ENCODE peak calls at places on chromosomes 16 and 17, in eight cellular contexts. G, R, K, N, P, D, F and W are unnamed samples.

GRCh38 chr16:80936410-80936809 is 70.3 kb downstream of the CMC2 start:
- DNase-seq in G (peak; percentile 78), R (no peak), K (no peak), N (peak; percentile 63), P (no peak), D (peak; percentile 39), F (no peak), W (peak; percentile 32)

GRCh38 chr16:2752850-2753522 is 548 bp downstream of the SRRM2 start:
- DNase-seq in G (peak; percentile 87), R (peak; percentile 87), K (peak; percentile 41), N (peak; percentile 66), P (peak; percentile 88), D (peak; percentile 79), F (peak; percentile 89), W (peak; percentile 74)

GRCh38 chr16:19137201-19137601 is 23.4 kb downstream of the ITPRIPL2 start:
- DNase-seq in G (no peak), R (no peak), K (no peak), N (peak; percentile 30), P (no peak), D (peak; percentile 61), F (no peak), W (peak; percentile 83)

GRCh38 chr17:46002311-46002972 is 3.4 kb downstream of the STH start:
- DNase-seq in G (peak; percentile 71), R (peak; percentile 86), K (peak; percentile 16), N (peak; percentile 33), P (peak; percentile 84), D (peak; percentile 52), F (peak; percentile 65), W (peak; percentile 73)

GRCh38 chr16:57185446-57185944 is 344 bp downstream of the PSME3IP1 start:
- DNase-seq in G (peak; percentile 68), R (peak; percentile 85), K (no peak), N (peak; percentile 66), P (peak; percentile 64), D (peak; percentile 84), F (peak; percentile 21), W (peak; percentile 81)

GRCh38 chr17:34116306-34116705 is 138.8 kb upstream of the CCL2 start:
- DNase-seq in G (no peak), R (no peak), K (no peak), N (no peak), P (no peak), D (no peak), F (no peak), W (no peak)

GRCh38 chr17:56972111-56972730 is 5.7 kb upstream of the SCPEP1 start:
- DNase-seq in G (no peak), R (no peak), K (no peak), N (no peak), P (no peak), D (no peak), F (no peak), W (no peak)

GRCh38 chr17:39139137-39139516 is 12.3 kb downstream of the PLXDC1 start:
- DNase-seq in G (peak; percentile 65), R (no peak), K (peak; percentile 68), N (peak; percentile 94), P (no peak), D (peak; percentile 86), F (peak; percentile 86), W (peak; percentile 86)

GRCh38 chr17:14921936-14922335 is 343.2 kb downstream of the PMP22 start:
- DNase-seq in G (no peak), R (no peak), K (no peak), N (no peak), P (no peak), D (no peak), F (no peak), W (no peak)

GRCh38 chr17:67139784-67140665 is 95.7 kb downstream of the CACNG1 start:
- DNase-seq in G (peak; percentile 64), R (no peak), K (no peak), N (peak; percentile 61), P (peak; percentile 92), D (peak; percentile 34), F (no peak), W (peak; percentile 66)

GRCh38 chr16:9225527-9226316 is 134.3 kb downstream of the HAPSTR1 start:
- DNase-seq in G (peak; percentile 2), R (no peak), K (no peak), N (no peak), P (no peak), D (no peak), F (no peak), W (peak; percentile 46)

GRCh38 chr16:3872216-3872895 is 8.2 kb downstream of the CREBBP start:
- DNase-seq in G (no peak), R (no peak), K (no peak), N (no peak), P (no peak), D (peak; percentile 25), F (no peak), W (no peak)

GRCh38 chr16:49514391-49514980 is 140.9 kb downstream of the C16orf78 start:
- DNase-seq in G (no peak), R (no peak), K (no peak), N (no peak), P (no peak), D (no peak), F (no peak), W (no peak)

GRCh38 chr17:82302991-82303943 is 14.1 kb downstream of the CD7 start:
- DNase-seq in G (no peak), R (no peak), K (no peak), N (no peak), P (no peak), D (no peak), F (no peak), W (no peak)

GRCh38 chr17:68602267-68602644 is 1.1 kb upstream of the FAM20A start:
- DNase-seq in G (no peak), R (no peak), K (no peak), N (no peak), P (no peak), D (peak; percentile 51), F (no peak), W (peak; percentile 20)

GRCh38 chr16:69225136-69225535 is 38.2 kb downstream of the SNTB2 start:
- DNase-seq in G (no peak), R (no peak), K (no peak), N (no peak), P (no peak), D (no peak), F (no peak), W (no peak)

GRCh38 chr16:49700928-49701685 is 154.8 kb downstream of the ZNF423 start:
- DNase-seq in G (peak; percentile 90), R (no peak), K (no peak), N (peak; percentile 56), P (no peak), D (no peak), F (no peak), W (no peak)

GRCh38 chr17:79132271-79133064 is 57.8 kb downstream of the ENGASE start:
- DNase-seq in G (no peak), R (no peak), K (no peak), N (no peak), P (no peak), D (no peak), F (no peak), W (no peak)

GRCh38 chr16:55466209-55466608 is 12.8 kb upstream of the MMP2 start:
- DNase-seq in G (no peak), R (no peak), K (no peak), N (no peak), P (no peak), D (no peak), F (no peak), W (no peak)

GRCh38 chr17:42459256-42459982 is 741 bp downstream of the ATP6V0A1 start:
- DNase-seq in G (peak; percentile 43), R (peak; percentile 69), K (no peak), N (peak; percentile 70), P (peak; percentile 50), D (peak; percentile 74), F (peak; percentile 6), W (peak; percentile 63)

GRCh38 chr17:55990332-55991006 is 162.8 kb upstream of the ANKFN1 start:
- DNase-seq in G (no peak), R (no peak), K (no peak), N (no peak), P (no peak), D (no peak), F (no peak), W (no peak)

GRCh38 chr17:21395764-21396163 is 19.6 kb downstream of the KCNJ12 start:
- DNase-seq in G (no peak), R (no peak), K (no peak), N (no peak), P (no peak), D (no peak), F (no peak), W (no peak)

GRCh38 chr16:55077231-55077630 is 146.6 kb downstream of the IRX5 start:
- DNase-seq in G (no peak), R (no peak), K (no peak), N (no peak), P (no peak), D (no peak), F (no peak), W (no peak)

GRCh38 chr16:67104061-67104460 is 5.7 kb upstream of the PHAF1 start:
- DNase-seq in G (peak; percentile 54), R (no peak), K (no peak), N (peak; percentile 30), P (peak; percentile 32), D (peak; percentile 50), F (peak; percentile 11), W (no peak)
- TF ChIP-seq CTCF in G (peak; percentile 40), R (no peak), K (peak; percentile 37), N (peak; percentile 52), P (peak; percentile 40), D (peak; percentile 51), F (peak; percentile 55), W (peak; percentile 18)

GRCh38 chr17:17994271-17994670 is 21.6 kb downstream of the DRC3 start:
- DNase-seq in G (peak; percentile 41), R (no peak), K (no peak), N (no peak), P (no peak), D (peak; percentile 15), F (no peak), W (no peak)
- TF ChIP-seq CTCF in G (peak; percentile 50), R (no peak), K (peak; percentile 47), N (peak; percentile 45), P (peak; percentile 11), D (peak; percentile 10), F (peak; percentile 31), W (no peak)

GRCh38 chr16:11407047-11407982 is 62.1 kb downstream of the RMI2 start:
- DNase-seq in G (peak; percentile 84), R (peak; percentile 91), K (peak; percentile 39), N (peak; percentile 55), P (peak; percentile 74), D (peak; percentile 74), F (peak; percentile 72), W (peak; percentile 81)

GRCh38 chr16:11403920-11404319 is 58.7 kb downstream of the RMI2 start:
- DNase-seq in G (no peak), R (no peak), K (no peak), N (no peak), P (no peak), D (no peak), F (no peak), W (no peak)

GRCh38 chr16:11406177-11406560 is 60.9 kb downstream of the RMI2 start:
- DNase-seq in G (no peak), R (no peak), K (no peak), N (no peak), P (no peak), D (no peak), F (no peak), W (no peak)

GRCh38 chr16:11404608-11405007 is 59.3 kb downstream of the RMI2 start:
- DNase-seq in G (no peak), R (no peak), K (no peak), N (no peak), P (no peak), D (no peak), F (no peak), W (no peak)

GRCh38 chr16:11405331-11406176 is 60.3 kb downstream of the RMI2 start:
- DNase-seq in G (peak; percentile 36), R (no peak), K (no peak), N (no peak), P (peak; percentile 24), D (peak; percentile 21), F (peak; percentile 58), W (peak; percentile 51)
- TF ChIP-seq CTCF in G (peak; percentile 73), R (peak; percentile 24), K (peak; percentile 69), N (peak; percentile 68), P (peak; percentile 58), D (peak; percentile 66), F (peak; percentile 70), W (peak; percentile 41)

GRCh38 chr16:73031155-73031866 is 16.6 kb downstream of the ZFHX3 start:
- DNase-seq in G (no peak), R (no peak), K (no peak), N (no peak), P (no peak), D (no peak), F (no peak), W (no peak)
- TF ChIP-seq CTCF in G (peak; percentile 11), R (no peak), K (no peak), N (peak; percentile 24), P (no peak), D (peak; percentile 20), F (no peak), W (no peak)